ENCODE peak calls at places on chromosomes 12 and 14, in seven cellular contexts. One of them, this sample, is unnamed.

GRCh38 chr12:131929530-131930456 is 717 bp downstream of the PUS1 start:
- DNase-seq in GM23338: no peak
- DNase-seq in astrocyte of the cerebellum: no peak
- DNase-seq in AG04450: no peak
- DNase-seq in ovary: peak
- DNase-seq in fibroblast of mammary gland: no peak
- DNase-seq in CD8-positive, alpha-beta T cell: peak
- DNase-seq in this sample: no peak

GRCh38 chr14:99402283-99402648 is 78.4 kb downstream of the SETD3 start:
- DNase-seq in GM23338: no peak
- DNase-seq in astrocyte of the cerebellum: no peak
- DNase-seq in AG04450: no peak
- DNase-seq in CD8-positive, alpha-beta T cell: no peak
- DNase-seq in fibroblast of mammary gland: no peak
- DNase-seq in ovary: no peak
- DNase-seq in this sample: no peak

GRCh38 chr14:87102979-87103378 is 890.0 kb downstream of the GALC start:
- DNase-seq in ovary: no peak
- DNase-seq in GM23338: no peak
- DNase-seq in CD8-positive, alpha-beta T cell: no peak
- DNase-seq in astrocyte of the cerebellum: no peak
- DNase-seq in AG04450: no peak
- DNase-seq in fibroblast of mammary gland: peak
- DNase-seq in this sample: peak

GRCh38 chr12:123126294-123127144 is 24.4 kb downstream of the PITPNM2 start:
- DNase-seq in AG04450: peak
- DNase-seq in ovary: peak
- DNase-seq in CD8-positive, alpha-beta T cell: no peak
- DNase-seq in fibroblast of mammary gland: peak
- DNase-seq in astrocyte of the cerebellum: peak
- DNase-seq in GM23338: no peak
- DNase-seq in this sample: peak

GRCh38 chr12:115823635-115824034 is 453.9 kb downstream of the MED13L start:
- DNase-seq in GM23338: no peak
- DNase-seq in astrocyte of the cerebellum: no peak
- DNase-seq in fibroblast of mammary gland: no peak
- DNase-seq in AG04450: no peak
- DNase-seq in CD8-positive, alpha-beta T cell: no peak
- DNase-seq in ovary: no peak
- DNase-seq in this sample: no peak

GRCh38 chr12:48288387-48289268 is 62.1 kb downstream of the ZNF641 start:
- DNase-seq in astrocyte of the cerebellum: no peak
- DNase-seq in GM23338: no peak
- DNase-seq in AG04450: no peak
- DNase-seq in CD8-positive, alpha-beta T cell: no peak
- DNase-seq in fibroblast of mammary gland: no peak
- DNase-seq in ovary: no peak
- DNase-seq in this sample: no peak

GRCh38 chr14:77660754-77661153 is 44.3 kb upstream of the SPTLC2 start:
- DNase-seq in GM23338: no peak
- DNase-seq in astrocyte of the cerebellum: no peak
- DNase-seq in fibroblast of mammary gland: no peak
- DNase-seq in AG04450: no peak
- DNase-seq in ovary: no peak
- DNase-seq in CD8-positive, alpha-beta T cell: no peak
- DNase-seq in this sample: no peak

GRCh38 chr12:108129017-108129812 is at the start of gene WSCD2:
- DNase-seq in GM23338: peak
- DNase-seq in fibroblast of mammary gland: no peak
- DNase-seq in astrocyte of the cerebellum: no peak
- DNase-seq in ovary: no peak
- DNase-seq in CD8-positive, alpha-beta T cell: no peak
- DNase-seq in AG04450: no peak
- DNase-seq in this sample: peak

GRCh38 chr14:99586761-99587462 is 17.1 kb downstream of the CCDC85C start:
- DNase-seq in astrocyte of the cerebellum: no peak
- DNase-seq in fibroblast of mammary gland: no peak
- DNase-seq in CD8-positive, alpha-beta T cell: no peak
- DNase-seq in ovary: no peak
- DNase-seq in AG04450: no peak
- DNase-seq in GM23338: no peak
- DNase-seq in this sample: no peak

GRCh38 chr14:104477804-104478375 is 101.7 kb upstream of the C14orf180 start:
- DNase-seq in CD8-positive, alpha-beta T cell: no peak
- DNase-seq in ovary: no peak
- DNase-seq in fibroblast of mammary gland: no peak
- DNase-seq in GM23338: no peak
- DNase-seq in astrocyte of the cerebellum: no peak
- DNase-seq in AG04450: no peak
- DNase-seq in this sample: no peak

GRCh38 chr12:19166387-19166786 is 36.9 kb downstream of the PLEKHA5 start:
- DNase-seq in fibroblast of mammary gland: no peak
- DNase-seq in CD8-positive, alpha-beta T cell: no peak
- DNase-seq in ovary: no peak
- DNase-seq in AG04450: no peak
- DNase-seq in astrocyte of the cerebellum: no peak
- DNase-seq in GM23338: no peak
- DNase-seq in this sample: no peak

GRCh38 chr12:102053062-102053349 is 8.8 kb downstream of the WASHC3 start:
- DNase-seq in CD8-positive, alpha-beta T cell: no peak
- DNase-seq in astrocyte of the cerebellum: no peak
- DNase-seq in AG04450: no peak
- DNase-seq in fibroblast of mammary gland: no peak
- DNase-seq in ovary: no peak
- DNase-seq in GM23338: no peak
- DNase-seq in this sample: no peak

GRCh38 chr14:39555749-39556148 is 123.5 kb upstream of the FBXO33 start:
- DNase-seq in CD8-positive, alpha-beta T cell: no peak
- DNase-seq in fibroblast of mammary gland: no peak
- DNase-seq in ovary: no peak
- DNase-seq in GM23338: no peak
- DNase-seq in astrocyte of the cerebellum: no peak
- DNase-seq in AG04450: no peak
- DNase-seq in this sample: no peak

GRCh38 chr12:55899035-55899434 is 28.7 kb downstream of the PYM1 start:
- DNase-seq in GM23338: no peak
- DNase-seq in astrocyte of the cerebellum: no peak
- DNase-seq in ovary: no peak
- DNase-seq in CD8-positive, alpha-beta T cell: no peak
- DNase-seq in fibroblast of mammary gland: peak
- DNase-seq in AG04450: no peak
- DNase-seq in this sample: peak

GRCh38 chr12:64968989-64969819 is 144.8 kb downstream of the TBC1D30 start:
- DNase-seq in CD8-positive, alpha-beta T cell: no peak
- DNase-seq in fibroblast of mammary gland: peak
- DNase-seq in ovary: no peak
- DNase-seq in AG04450: peak
- DNase-seq in GM23338: peak
- DNase-seq in astrocyte of the cerebellum: peak
- DNase-seq in this sample: peak

GRCh38 chr12:30438526-30439120 is 257.0 kb downstream of the IPO8 start:
- DNase-seq in ovary: no peak
- DNase-seq in CD8-positive, alpha-beta T cell: no peak
- DNase-seq in astrocyte of the cerebellum: no peak
- DNase-seq in fibroblast of mammary gland: no peak
- DNase-seq in GM23338: no peak
- DNase-seq in AG04450: no peak
- DNase-seq in this sample: no peak

GRCh38 chr12:30437616-30438015 is 258.1 kb downstream of the IPO8 start:
- DNase-seq in GM23338: no peak
- DNase-seq in fibroblast of mammary gland: peak
- DNase-seq in AG04450: peak
- DNase-seq in ovary: no peak
- DNase-seq in astrocyte of the cerebellum: no peak
- DNase-seq in CD8-positive, alpha-beta T cell: no peak
- DNase-seq in this sample: peak

GRCh38 chr12:30437044-30437443 is 258.6 kb downstream of the IPO8 start:
- DNase-seq in CD8-positive, alpha-beta T cell: no peak
- DNase-seq in ovary: no peak
- DNase-seq in GM23338: no peak
- DNase-seq in AG04450: no peak
- DNase-seq in astrocyte of the cerebellum: no peak
- DNase-seq in fibroblast of mammary gland: peak
- DNase-seq in this sample: peak

GRCh38 chr12:30440826-30441602 is 254.7 kb downstream of the IPO8 start:
- DNase-seq in ovary: no peak
- DNase-seq in fibroblast of mammary gland: peak
- DNase-seq in CD8-positive, alpha-beta T cell: no peak
- DNase-seq in GM23338: peak
- DNase-seq in AG04450: no peak
- DNase-seq in astrocyte of the cerebellum: no peak
- DNase-seq in this sample: peak
- TF ChIP-seq CTCF in ovary: no peak
- TF ChIP-seq CTCF in fibroblast of mammary gland: peak
- TF ChIP-seq CTCF in CD8-positive, alpha-beta T cell: no peak
- TF ChIP-seq CTCF in GM23338: peak
- TF ChIP-seq CTCF in AG04450: peak
- TF ChIP-seq CTCF in astrocyte of the cerebellum: peak
- TF ChIP-seq CTCF in this sample: peak

GRCh38 chr14:54481695-54482094 is 7.1 kb downstream of the GMFB start:
- DNase-seq in AG04450: no peak
- DNase-seq in fibroblast of mammary gland: no peak
- DNase-seq in ovary: no peak
- DNase-seq in astrocyte of the cerebellum: no peak
- DNase-seq in CD8-positive, alpha-beta T cell: no peak
- DNase-seq in GM23338: no peak
- DNase-seq in this sample: no peak

GRCh38 chr14:54480830-54481562 is 7.8 kb downstream of the GMFB start:
- DNase-seq in fibroblast of mammary gland: no peak
- DNase-seq in GM23338: no peak
- DNase-seq in CD8-positive, alpha-beta T cell: no peak
- DNase-seq in AG04450: no peak
- DNase-seq in ovary: no peak
- DNase-seq in astrocyte of the cerebellum: no peak
- DNase-seq in this sample: no peak

GRCh38 chr14:54486685-54487084 is 2.1 kb downstream of the GMFB start:
- DNase-seq in AG04450: no peak
- DNase-seq in astrocyte of the cerebellum: no peak
- DNase-seq in fibroblast of mammary gland: no peak
- DNase-seq in ovary: no peak
- DNase-seq in GM23338: no peak
- DNase-seq in CD8-positive, alpha-beta T cell: no peak
- DNase-seq in this sample: peak

GRCh38 chr14:54483073-54483745 is 5.6 kb downstream of the GMFB start:
- DNase-seq in astrocyte of the cerebellum: no peak
- DNase-seq in AG04450: no peak
- DNase-seq in CD8-positive, alpha-beta T cell: no peak
- DNase-seq in ovary: no peak
- DNase-seq in fibroblast of mammary gland: no peak
- DNase-seq in GM23338: no peak
- DNase-seq in this sample: no peak

DNA sequence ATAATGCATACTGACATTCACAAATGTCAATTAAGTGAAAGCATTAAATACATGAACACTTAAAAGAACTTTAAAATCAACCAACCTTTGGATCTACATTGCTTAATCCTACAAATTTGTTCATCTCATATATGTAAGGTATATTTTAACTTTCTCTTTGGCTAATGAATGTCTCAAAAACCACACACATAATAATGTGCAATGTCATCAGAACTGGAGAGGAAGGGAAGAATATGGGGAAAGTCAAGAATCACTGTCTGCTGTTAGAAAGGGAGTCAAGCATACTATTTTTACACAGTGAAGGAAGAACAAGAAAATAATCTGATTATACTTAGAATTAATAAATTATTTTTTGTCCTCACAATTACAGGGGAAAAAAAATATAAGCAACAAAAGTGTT is 4.9 kb downstream of the GMFB start:
- DNase-seq in GM23338: no peak
- DNase-seq in AG04450: no peak
- DNase-seq in CD8-positive, alpha-beta T cell: no peak
- DNase-seq in astrocyte of the cerebellum: no peak
- DNase-seq in ovary: no peak
- DNase-seq in fibroblast of mammary gland: no peak
- DNase-seq in this sample: no peak
- H3K4me3 ChIP-seq in GM23338: no peak
- H3K4me3 ChIP-seq in AG04450: no peak
- H3K4me3 ChIP-seq in CD8-positive, alpha-beta T cell: no peak
- H3K4me3 ChIP-seq in astrocyte of the cerebellum: no peak
- H3K4me3 ChIP-seq in ovary: no peak
- H3K4me3 ChIP-seq in fibroblast of mammary gland: no peak
- H3K4me3 ChIP-seq in this sample: no peak

GRCh38 chr14:106586098-106586704 is 1059.8 kb downstream of the TMEM121 start:
- DNase-seq in GM23338: peak
- DNase-seq in fibroblast of mammary gland: no peak
- DNase-seq in astrocyte of the cerebellum: no peak
- DNase-seq in AG04450: no peak
- DNase-seq in ovary: no peak
- DNase-seq in CD8-positive, alpha-beta T cell: peak
- DNase-seq in this sample: no peak
- TF ChIP-seq CTCF in GM23338: no peak
- TF ChIP-seq CTCF in fibroblast of mammary gland: no peak
- TF ChIP-seq CTCF in astrocyte of the cerebellum: no peak
- TF ChIP-seq CTCF in AG04450: no peak
- TF ChIP-seq CTCF in ovary: no peak
- TF ChIP-seq CTCF in CD8-positive, alpha-beta T cell: peak
- TF ChIP-seq CTCF in this sample: no peak

GRCh38 chr12:57133013-57133569 is 4.8 kb downstream of the LRP1 start:
- DNase-seq in CD8-positive, alpha-beta T cell: no peak
- DNase-seq in ovary: no peak
- DNase-seq in fibroblast of mammary gland: peak
- DNase-seq in AG04450: no peak
- DNase-seq in astrocyte of the cerebellum: no peak
- DNase-seq in GM23338: peak
- DNase-seq in this sample: no peak
- H3K4me3 ChIP-seq in CD8-positive, alpha-beta T cell: no peak
- H3K4me3 ChIP-seq in ovary: peak
- H3K4me3 ChIP-seq in fibroblast of mammary gland: peak
- H3K4me3 ChIP-seq in AG04450: peak
- H3K4me3 ChIP-seq in astrocyte of the cerebellum: peak
- H3K4me3 ChIP-seq in GM23338: peak
- H3K4me3 ChIP-seq in this sample: peak

This sample was measured in fibroblast of villous mesenchyme.